ENCODE peak calls at places on chromosomes 11 and 22, in five cellular contexts. X is stimulated activated CD8-positive, alpha-beta memory T cell treated with anti-CD3 and anti-CD28 coated beads, Interleukin-4, amount 100 ng/mL, for 48 hours; A is GM12892; B is kidney tubule cell; Y is endothelial cell. H is an unnamed sample.
A peak's percentile ranks its signal among the peaks of the same experiment; 100 is the strongest.

GRCh38 chr11:2768471-2769408 is 68.9 kb upstream of the KCNQ1OT1 start:
- DNase-seq in X (peak; percentile 58), A (no peak), B (peak; percentile 90), Y (peak; percentile 1), H (peak; percentile 53)

GRCh38 chr22:24107668-24108067 is 73.6 kb upstream of the SUSD2 start:
- DNase-seq in X (no peak), A (no peak), B (peak; percentile 51), Y (no peak), H (peak; percentile 68)

GRCh38 chr11:117691206-117691490 is 105.9 kb downstream of the DSCAML1 start:
- DNase-seq in X (no peak), A (no peak), B (no peak), Y (no peak), H (no peak)

GRCh38 chr22:30841264-30841663 is 127.3 kb downstream of the MORC2 start:
- DNase-seq in X (no peak), A (no peak), B (no peak), Y (no peak), H (no peak)

GRCh38 chr22:26169312-26170111 is at the start of gene SEZ6L:
- DNase-seq in X (no peak), A (peak; percentile 25), B (no peak), Y (peak; percentile 47), H (no peak)

GRCh38 chr11:73001615-73002014 is 140.5 kb downstream of the FCHSD2 start:
- DNase-seq in X (no peak), A (no peak), B (peak; percentile 64), Y (no peak), H (no peak)

GRCh38 chr11:46493786-46494185 is 100.0 kb downstream of the AMBRA1 start:
- DNase-seq in X (no peak), A (no peak), B (no peak), Y (no peak), H (no peak)

GRCh38 chr22:42368379-42369249 is 63.6 kb downstream of the NFAM1 start:
- DNase-seq in X (peak; percentile 35), A (no peak), B (no peak), Y (no peak), H (no peak)

GRCh38 chr11:105641433-105641832 is 31.6 kb downstream of the GRIA4 start:
- DNase-seq in X (no peak), A (no peak), B (peak; percentile 39), Y (no peak), H (no peak)

GRCh38 chr11:69328231-69328630 is 34.3 kb downstream of the MYEOV start:
- DNase-seq in X (peak; percentile 4), A (no peak), B (no peak), Y (no peak), H (no peak)

GRCh38 chr11:121236115-121237001 is 56.2 kb upstream of the SC5D start:
- DNase-seq in X (no peak), A (no peak), B (peak; percentile 73), Y (no peak), H (no peak)

GRCh38 chr11:20161230-20161918 is 1.1 kb upstream of the DBX1 start:
- DNase-seq in X (no peak), A (no peak), B (peak; percentile 6), Y (peak; percentile 25), H (no peak)

GRCh38 chr11:123375832-123376231 is 54.2 kb upstream of the GRAMD1B start:
- DNase-seq in X (no peak), A (no peak), B (no peak), Y (no peak), H (no peak)

GRCh38 chr11:69442012-69442806 is 39.3 kb upstream of the LINC01488 start:
- DNase-seq in X (no peak), A (no peak), B (peak; percentile 74), Y (no peak), H (no peak)

GRCh38 chr11:795638-796564 is 2.2 kb downstream of the SLC25A22 start:
- DNase-seq in X (peak; percentile 89), A (peak; percentile 99), B (peak; percentile 96), Y (no peak), H (peak; percentile 81)

GRCh38 chr22:49660794-49661781 is 166.6 kb downstream of the BRD1 start:
- DNase-seq in X (no peak), A (no peak), B (no peak), Y (no peak), H (no peak)

GRCh38 chr11:95230054-95231034 is 658 bp downstream of the SESN3 start:
- DNase-seq in X (peak; percentile 52), A (no peak), B (peak; percentile 16), Y (peak; percentile 47), H (no peak)

GRCh38 chr11:76426660-76427059 is 18.2 kb upstream of the EMSY start:
- DNase-seq in X (no peak), A (no peak), B (no peak), Y (no peak), H (no peak)

GRCh38 chr22:22942511-22943329 is 55.1 kb downstream of the IGLL5 start:
- DNase-seq in X (peak; percentile 93), A (no peak), B (peak; percentile 59), Y (peak; percentile 81), H (peak; percentile 10)

GRCh38 chr11:94032725-94033124 is 11.6 kb downstream of the HEPHL1 start:
- DNase-seq in X (no peak), A (no peak), B (no peak), Y (no peak), H (no peak)

GRCh38 chr22:49033616-49034015 is 794.1 kb downstream of the BRD1 start:
- DNase-seq in X (no peak), A (no peak), B (no peak), Y (no peak), H (no peak)

GRCh38 chr11:22169833-22170232 is 23.1 kb upstream of the ANO5 start:
- DNase-seq in X (no peak), A (no peak), B (peak; percentile 14), Y (no peak), H (no peak)

GRCh38 chr11:128911701-128912100 is 20.5 kb downstream of the KCNJ5 start:
- DNase-seq in X (no peak), A (no peak), B (no peak), Y (no peak), H (no peak)

GRCh38 chr11:12050911-12051667 is 42.7 kb upstream of the DKK3 start:
- DNase-seq in X (no peak), A (no peak), B (no peak), Y (no peak), H (no peak)

GRCh38 chr11:69630009-69630870 is 10.7 kb upstream of the CCND1 start:
- DNase-seq in X (no peak), A (no peak), B (no peak), Y (no peak), H (no peak)

GRCh38 chr11:18700375-18700774 is 1.8 kb downstream of the TMEM86A start:
- DNase-seq in X (no peak), A (no peak), B (peak; percentile 89), Y (no peak), H (no peak)

GRCh38 chr11:118790357-118791014 is 478 bp downstream of the DDX6 start:
- DNase-seq in X (peak; percentile 74), A (peak; percentile 41), B (peak; percentile 47), Y (peak; percentile 43), H (no peak)